ENCODE peak calls at places on chromosomes 2 and 18, in eight cellular contexts. P is amniotic stem cell; V is A172; W is stimulated activated CD8-positive, alpha-beta memory T cell treated with anti-CD3 and anti-CD28 coated beads, Interleukin-15, amount 100 ng/mL, for 4 hours; X is HFFc6; R is T-cell; B is astrocyte of the spinal cord; O is left cardiac atrium. D is an unnamed sample.

GRCh38 chr2:44952806-44953685 is 11.5 kb downstream of the SIX3 start:
- DNase-seq in P (no peak), V (no peak), W (no peak), X (no peak), R (no peak), B (no peak), O (no peak), D (no peak)

GRCh38 chr2:235669983-235670962 is 176.4 kb downstream of the AGAP1 start:
- DNase-seq in P (peak), V (no peak), W (no peak), X (peak), R (no peak), B (peak), O (peak), D (no peak)

GRCh38 chr18:32135595-32135994 is 43.9 kb downstream of the RNF138 start:
- DNase-seq in P (no peak), V (no peak), W (no peak), X (no peak), R (no peak), B (no peak), O (no peak), D (no peak)

GRCh38 chr2:44779793-44780192 is 161.7 kb upstream of the SIX3 start:
- DNase-seq in P (no peak), V (no peak), W (no peak), X (no peak), R (no peak), B (no peak), O (no peak), D (no peak)

GRCh38 chr18:10518595-10519273 is 7.1 kb upstream of the NAPG start:
- DNase-seq in P (no peak), V (no peak), W (no peak), X (peak), R (no peak), B (peak), O (peak), D (peak)

GRCh38 chr2:10982931-10983701 is 71.4 kb downstream of the KCNF1 start:
- DNase-seq in P (no peak), V (no peak), W (no peak), X (no peak), R (no peak), B (no peak), O (peak), D (no peak)

GRCh38 chr2:43341959-43342757 is 115.8 kb upstream of the ZFP36L2 start:
- DNase-seq in P (no peak), V (no peak), W (no peak), X (no peak), R (no peak), B (no peak), O (no peak), D (no peak)

GRCh38 chr2:232385660-232386489 is 7.3 kb downstream of the ALPP start:
- DNase-seq in P (peak), V (peak), W (no peak), X (peak), R (no peak), B (peak), O (no peak), D (no peak)

GRCh38 chr2:102915128-102915527 is 153.3 kb downstream of the TMEM182 start:
- DNase-seq in P (no peak), V (peak), W (no peak), X (peak), R (no peak), B (peak), O (no peak), D (no peak)

GRCh38 chr2:41149054-41149453 is 697.2 kb upstream of the SLC8A1 start:
- DNase-seq in P (no peak), V (no peak), W (no peak), X (no peak), R (no peak), B (no peak), O (no peak), D (no peak)

GRCh38 chr2:120607506-120607905 is 128.2 kb upstream of the GLI2 start:
- DNase-seq in P (no peak), V (no peak), W (no peak), X (no peak), R (no peak), B (no peak), O (no peak), D (no peak)

GRCh38 chr2:169393068-169393590 is 30.8 kb upstream of the LRP2 start:
- DNase-seq in P (no peak), V (no peak), W (no peak), X (no peak), R (no peak), B (no peak), O (no peak), D (peak)